ENCODE peak calls at places on chromosomes 1 and 21, in eight cellular contexts. One of them, this sample, is unnamed.

GRCh38 chr21:36658926-36659325 is 40.0 kb upstream of the SIM2 start:
- DNase-seq in iPS-NIHi11: no peak
- DNase-seq in colonic mucosa: no peak
- DNase-seq in activated CD8-positive, alpha-beta memory T cell treated with anti-CD3 and anti-CD28 coated beads for 48 hours: no peak
- DNase-seq in astrocyte of the spinal cord: no peak
- DNase-seq in ACHN: no peak
- DNase-seq in GM18507: no peak
- DNase-seq in activated effector memory CD4-positive, alpha-beta T cell treated with anti-CD3 and anti-CD28 coated beads, Interleukin-2, amount 50 U/mL, for 16 hours: no peak
- DNase-seq in this sample: no peak

GRCh38 chr1:39727221-39727931 is 11.3 kb upstream of the PPIE start:
- DNase-seq in GM18507: no peak
- DNase-seq in ACHN: no peak
- DNase-seq in activated CD8-positive, alpha-beta memory T cell treated with anti-CD3 and anti-CD28 coated beads for 48 hours: no peak
- DNase-seq in iPS-NIHi11: no peak
- DNase-seq in colonic mucosa: no peak
- DNase-seq in activated effector memory CD4-positive, alpha-beta T cell treated with anti-CD3 and anti-CD28 coated beads, Interleukin-2, amount 50 U/mL, for 16 hours: no peak
- DNase-seq in astrocyte of the spinal cord: no peak
- DNase-seq in this sample: no peak

GRCh38 chr1:18955442-18956188 is 861 bp downstream of the IFFO2 start:
- DNase-seq in activated CD8-positive, alpha-beta memory T cell treated with anti-CD3 and anti-CD28 coated beads for 48 hours: no peak
- DNase-seq in astrocyte of the spinal cord: no peak
- DNase-seq in GM18507: no peak
- DNase-seq in activated effector memory CD4-positive, alpha-beta T cell treated with anti-CD3 and anti-CD28 coated beads, Interleukin-2, amount 50 U/mL, for 16 hours: peak; percentile 86
- DNase-seq in colonic mucosa: peak; percentile 60
- DNase-seq in ACHN: peak; percentile 25
- DNase-seq in iPS-NIHi11: peak; percentile 71
- DNase-seq in this sample: peak; percentile 76

GRCh38 chr1:33188572-33189275 is 6.9 kb upstream of the TRIM62 start:
- DNase-seq in activated CD8-positive, alpha-beta memory T cell treated with anti-CD3 and anti-CD28 coated beads for 48 hours: no peak
- DNase-seq in activated effector memory CD4-positive, alpha-beta T cell treated with anti-CD3 and anti-CD28 coated beads, Interleukin-2, amount 50 U/mL, for 16 hours: no peak
- DNase-seq in ACHN: peak; percentile 31
- DNase-seq in colonic mucosa: no peak
- DNase-seq in iPS-NIHi11: no peak
- DNase-seq in astrocyte of the spinal cord: no peak
- DNase-seq in GM18507: no peak
- DNase-seq in this sample: no peak

GRCh38 chr21:36052860-36053766 is 7.2 kb downstream of the SETD4 start:
- DNase-seq in ACHN: no peak
- DNase-seq in astrocyte of the spinal cord: no peak
- DNase-seq in iPS-NIHi11: no peak
- DNase-seq in colonic mucosa: no peak
- DNase-seq in GM18507: no peak
- DNase-seq in activated CD8-positive, alpha-beta memory T cell treated with anti-CD3 and anti-CD28 coated beads for 48 hours: no peak
- DNase-seq in activated effector memory CD4-positive, alpha-beta T cell treated with anti-CD3 and anti-CD28 coated beads, Interleukin-2, amount 50 U/mL, for 16 hours: no peak
- DNase-seq in this sample: no peak

GRCh38 chr1:150995896-150996295 is 10.8 kb downstream of the MINDY1 start:
- DNase-seq in ACHN: no peak
- DNase-seq in colonic mucosa: no peak
- DNase-seq in activated effector memory CD4-positive, alpha-beta T cell treated with anti-CD3 and anti-CD28 coated beads, Interleukin-2, amount 50 U/mL, for 16 hours: peak; percentile 70
- DNase-seq in activated CD8-positive, alpha-beta memory T cell treated with anti-CD3 and anti-CD28 coated beads for 48 hours: no peak
- DNase-seq in iPS-NIHi11: peak; percentile 48
- DNase-seq in GM18507: no peak
- DNase-seq in astrocyte of the spinal cord: no peak
- DNase-seq in this sample: peak; percentile 52

GRCh38 chr1:204258213-204259115 is 44.7 kb upstream of the GOLT1A start:
- DNase-seq in colonic mucosa: peak; percentile 52
- DNase-seq in iPS-NIHi11: peak; percentile 91
- DNase-seq in astrocyte of the spinal cord: peak; percentile 25
- DNase-seq in ACHN: peak; percentile 69
- DNase-seq in GM18507: peak; percentile 29
- DNase-seq in activated effector memory CD4-positive, alpha-beta T cell treated with anti-CD3 and anti-CD28 coated beads, Interleukin-2, amount 50 U/mL, for 16 hours: peak; percentile 68
- DNase-seq in activated CD8-positive, alpha-beta memory T cell treated with anti-CD3 and anti-CD28 coated beads for 48 hours: peak; percentile 2
- DNase-seq in this sample: peak; percentile 83

GRCh38 chr1:87279966-87280535 is 48.6 kb upstream of the LMO4 start:
- DNase-seq in GM18507: peak; percentile 4
- DNase-seq in iPS-NIHi11: no peak
- DNase-seq in astrocyte of the spinal cord: no peak
- DNase-seq in activated effector memory CD4-positive, alpha-beta T cell treated with anti-CD3 and anti-CD28 coated beads, Interleukin-2, amount 50 U/mL, for 16 hours: no peak
- DNase-seq in colonic mucosa: no peak
- DNase-seq in activated CD8-positive, alpha-beta memory T cell treated with anti-CD3 and anti-CD28 coated beads for 48 hours: no peak
- DNase-seq in ACHN: peak; percentile 23
- DNase-seq in this sample: no peak

GRCh38 chr1:111958911-111959310 is 30.6 kb downstream of the KCND3 start:
- DNase-seq in activated effector memory CD4-positive, alpha-beta T cell treated with anti-CD3 and anti-CD28 coated beads, Interleukin-2, amount 50 U/mL, for 16 hours: no peak
- DNase-seq in astrocyte of the spinal cord: no peak
- DNase-seq in ACHN: no peak
- DNase-seq in activated CD8-positive, alpha-beta memory T cell treated with anti-CD3 and anti-CD28 coated beads for 48 hours: no peak
- DNase-seq in iPS-NIHi11: no peak
- DNase-seq in colonic mucosa: no peak
- DNase-seq in GM18507: no peak
- DNase-seq in this sample: no peak

GRCh38 chr1:17559618-17560419 is 20.3 kb downstream of the ARHGEF10L start:
- DNase-seq in activated CD8-positive, alpha-beta memory T cell treated with anti-CD3 and anti-CD28 coated beads for 48 hours: no peak
- DNase-seq in iPS-NIHi11: no peak
- DNase-seq in GM18507: no peak
- DNase-seq in colonic mucosa: peak; percentile 71
- DNase-seq in astrocyte of the spinal cord: no peak
- DNase-seq in activated effector memory CD4-positive, alpha-beta T cell treated with anti-CD3 and anti-CD28 coated beads, Interleukin-2, amount 50 U/mL, for 16 hours: no peak
- DNase-seq in ACHN: peak; percentile 81
- DNase-seq in this sample: peak; percentile 89

GRCh38 chr1:93964777-93965200 is 55.6 kb upstream of the GCLM start:
- DNase-seq in activated CD8-positive, alpha-beta memory T cell treated with anti-CD3 and anti-CD28 coated beads for 48 hours: no peak
- DNase-seq in ACHN: no peak
- DNase-seq in colonic mucosa: peak; percentile 42
- DNase-seq in GM18507: no peak
- DNase-seq in iPS-NIHi11: no peak
- DNase-seq in astrocyte of the spinal cord: peak; percentile 40
- DNase-seq in activated effector memory CD4-positive, alpha-beta T cell treated with anti-CD3 and anti-CD28 coated beads, Interleukin-2, amount 50 U/mL, for 16 hours: no peak
- DNase-seq in this sample: no peak

GRCh38 chr1:169957884-169958283 is 64.2 kb upstream of the SCYL3 start:
- DNase-seq in astrocyte of the spinal cord: no peak
- DNase-seq in activated effector memory CD4-positive, alpha-beta T cell treated with anti-CD3 and anti-CD28 coated beads, Interleukin-2, amount 50 U/mL, for 16 hours: no peak
- DNase-seq in activated CD8-positive, alpha-beta memory T cell treated with anti-CD3 and anti-CD28 coated beads for 48 hours: no peak
- DNase-seq in GM18507: no peak
- DNase-seq in colonic mucosa: no peak
- DNase-seq in ACHN: no peak
- DNase-seq in iPS-NIHi11: no peak
- DNase-seq in this sample: no peak